ENCODE peak calls at places on chromosomes 7 and 10, in ten cellular contexts. A is Panc1, M is lower lobe of right lung, B is stomach, S is ovary, O is spleen, E is A549, Z is AG04450, I is breast epithelium, R is GM23338. N is an unnamed sample.

GRCh38 chr7:80313067-80313626 is 178.5 kb downstream of the GNAI1 start:
- DNase-seq in A (no peak), M (no peak), B (no peak), S (no peak), O (no peak), E (no peak), Z (no peak), I (no peak), R (no peak), N (no peak)

GRCh38 chr7:42914009-42914725 is 2.3 kb upstream of the C7orf25 start:
- DNase-seq in A (no peak), M (no peak), B (no peak), S (no peak), O (no peak), E (no peak), Z (no peak), I (no peak), R (no peak), N (no peak)

GRCh38 chr10:74977913-74978847 is 133.3 kb upstream of the SAMD8 start:
- DNase-seq in A (no peak), M (no peak), B (no peak), S (no peak), O (no peak), E (no peak), Z (no peak), I (no peak), R (no peak), N (no peak)

GRCh38 chr7:112414855-112415490 is 35.3 kb upstream of the IFRD1 start:
- DNase-seq in A (no peak), M (no peak), B (no peak), S (no peak), O (no peak), E (peak), Z (no peak), I (no peak), R (peak), N (no peak)

GRCh38 chr10:5685764-5686240 is 1.2 kb downstream of the TASOR2 start:
- DNase-seq in A (no peak), M (no peak), B (no peak), S (no peak), O (no peak), E (no peak), Z (no peak), I (no peak), R (no peak), N (no peak)

GRCh38 chr7:76509931-76510877 is at the start of gene UPK3B:
- DNase-seq in A (no peak), M (peak), B (no peak), S (no peak), O (peak), E (peak), Z (no peak), I (no peak), R (peak), N (no peak)

GRCh38 chr7:152924826-152925411 is 165.4 kb downstream of the ACTR3B start:
- DNase-seq in A (no peak), M (no peak), B (no peak), S (no peak), O (no peak), E (no peak), Z (no peak), I (no peak), R (peak), N (no peak)

GRCh38 chr7:41331194-41331593 is 371.7 kb downstream of the INHBA start:
- DNase-seq in A (no peak), M (no peak), B (no peak), S (no peak), O (no peak), E (no peak), Z (no peak), I (no peak), R (no peak), N (no peak)

GRCh38 chr7:34067406-34067805 is 162.1 kb downstream of the BMPER start:
- DNase-seq in A (no peak), M (no peak), B (no peak), S (no peak), O (no peak), E (no peak), Z (no peak), I (no peak), R (peak), N (no peak)

GRCh38 chr7:80134536-80135305 is at the start of gene GNAI1:
- DNase-seq in A (no peak), M (peak), B (peak), S (peak), O (peak), E (peak), Z (no peak), I (no peak), R (peak), N (peak)

GRCh38 chr10:49309691-49310371 is 10.9 kb downstream of the C10orf71 start:
- DNase-seq in A (no peak), M (no peak), B (no peak), S (no peak), O (peak), E (no peak), Z (no peak), I (no peak), R (no peak), N (no peak)

GRCh38 chr7:142405122-142405765 is 147.4 kb upstream of the PRSS58 start:
- DNase-seq in A (no peak), M (no peak), B (no peak), S (no peak), O (no peak), E (no peak), Z (no peak), I (no peak), R (no peak), N (no peak)

GRCh38 chr7:132569884-132570614 is 6.2 kb downstream of the PLXNA4 start:
- DNase-seq in A (no peak), M (no peak), B (no peak), S (no peak), O (no peak), E (no peak), Z (no peak), I (no peak), R (no peak), N (no peak)

GRCh38 chr10:77104459-77104980 is 533.1 kb downstream of the KCNMA1 start:
- DNase-seq in A (no peak), M (no peak), B (no peak), S (peak), O (no peak), E (no peak), Z (peak), I (no peak), R (no peak), N (peak)

GRCh38 chr10:7756360-7756992 is 31.3 kb downstream of the KIN start:
- DNase-seq in A (peak), M (no peak), B (peak), S (no peak), O (no peak), E (peak), Z (no peak), I (no peak), R (peak), N (no peak)

GRCh38 chr10:109022417-109023049 is 900.8 kb downstream of the XPNPEP1 start:
- DNase-seq in A (no peak), M (no peak), B (no peak), S (no peak), O (no peak), E (no peak), Z (no peak), I (no peak), R (no peak), N (no peak)

GRCh38 chr10:11265486-11265885 is 247.8 kb downstream of the CELF2 start:
- DNase-seq in A (no peak), M (no peak), B (no peak), S (no peak), O (no peak), E (no peak), Z (no peak), I (no peak), R (no peak), N (no peak)

GRCh38 chr7:36279926-36280315 is 109.7 kb upstream of the ANLN start:
- DNase-seq in A (no peak), M (no peak), B (no peak), S (no peak), O (no peak), E (no peak), Z (no peak), I (no peak), R (no peak), N (no peak)

GRCh38 chr7:28708458-28708951 is 249.6 kb downstream of the TRIL start:
- DNase-seq in A (no peak), M (no peak), B (no peak), S (no peak), O (no peak), E (no peak), Z (no peak), I (no peak), R (peak), N (no peak)

DNA sequence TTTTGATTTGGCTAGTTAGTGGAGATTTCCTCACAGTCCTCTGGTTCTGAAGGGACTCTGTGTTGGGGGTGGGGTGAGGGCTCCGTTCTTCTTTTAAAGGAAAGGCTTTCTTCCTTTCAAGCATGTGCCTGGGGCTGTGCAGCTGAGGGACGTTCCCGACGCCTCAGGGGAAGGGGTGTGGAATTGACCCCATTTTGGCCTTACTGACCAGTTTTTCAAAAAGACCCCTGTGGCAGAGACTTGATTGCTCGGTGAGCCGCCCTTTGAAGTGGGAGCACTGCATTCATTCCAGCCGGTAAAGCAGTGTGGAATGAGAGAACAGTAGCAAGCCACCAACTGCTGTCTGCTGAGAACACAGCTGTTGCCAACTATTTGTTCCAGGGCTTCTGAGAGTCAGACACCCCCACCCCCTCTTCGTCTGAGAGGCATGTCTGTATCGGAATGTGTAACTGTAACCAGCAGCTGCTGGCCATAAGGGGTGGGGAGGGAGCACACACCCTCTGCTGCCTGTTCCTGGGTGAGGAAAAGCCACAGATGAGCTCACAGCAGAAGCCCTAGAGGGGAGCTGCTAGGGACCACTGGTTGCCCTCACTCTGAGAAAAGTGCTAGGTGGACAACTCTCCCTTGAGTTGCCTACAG is 33.1 kb downstream of the WBP1L start:
- DNase-seq in A (no peak), M (peak), B (peak), S (peak), O (no peak), E (peak), Z (peak), I (peak), R (peak), N (peak)
- H3K4me3 ChIP-seq in A (peak), M (peak), B (peak), S (peak), O (no peak), E (no peak), Z (peak), I (peak), R (peak), N (peak)

GRCh38 chr7:156892821-156893706 is at the start of gene LMBR1:
- DNase-seq in A (peak), M (peak), B (peak), S (peak), O (peak), E (peak), Z (peak), I (peak), R (peak), N (peak)
- TF ChIP-seq CTCF in A (peak), M (peak), B (peak), S (peak), O (peak), E (no peak), Z (peak), I (peak), R (peak), N (peak)

DNA sequence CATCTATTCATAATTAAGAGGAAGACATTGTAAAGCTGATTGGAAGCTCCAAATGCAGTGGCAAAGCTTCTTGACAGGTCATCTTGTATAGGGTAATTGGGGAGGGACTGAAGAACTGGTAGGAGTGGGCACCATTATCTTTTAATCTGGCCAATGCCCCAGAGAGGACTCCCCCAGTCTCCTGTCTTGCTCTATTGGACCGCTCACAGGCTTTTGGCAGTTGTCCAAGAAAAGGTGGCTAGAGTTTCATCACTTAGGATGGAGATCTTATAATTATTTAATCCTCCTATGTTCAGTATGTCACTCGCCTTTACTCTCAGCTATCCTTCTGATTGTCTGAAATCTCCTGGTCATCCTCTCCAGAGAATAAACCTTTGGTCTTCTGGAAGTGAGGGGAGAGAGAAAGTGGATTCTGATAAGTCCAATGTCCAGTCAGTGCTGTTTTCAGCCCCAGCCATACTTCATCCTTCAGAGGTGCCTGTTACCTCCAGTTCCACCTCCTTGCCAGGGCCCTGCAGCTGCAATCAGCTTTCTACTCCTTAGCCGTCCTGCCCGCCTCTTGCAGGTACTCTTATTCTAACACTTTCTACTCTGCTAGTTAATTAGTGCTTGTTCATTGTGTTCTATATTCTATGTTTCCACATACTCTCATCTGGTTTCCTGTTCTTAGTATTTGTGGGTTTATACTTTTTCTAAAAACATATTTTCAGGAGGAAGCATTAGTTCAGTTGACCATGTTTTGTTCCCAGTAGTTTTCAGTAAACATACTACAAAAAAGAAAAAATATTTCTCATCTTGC is 241.6 kb downstream of the NSUN6 start:
- DNase-seq in A (no peak), M (no peak), B (no peak), S (no peak), O (no peak), E (no peak), Z (no peak), I (no peak), R (no peak), N (no peak)
- H3K27ac ChIP-seq in A (no peak), M (no peak), B (no peak), S (no peak), O (no peak), E (no peak), Z (no peak), I (no peak), R (no peak), N (no peak)

GRCh38 chr10:29627201-29628105 is 7.3 kb downstream of the SVIL start:
- DNase-seq in A (no peak), M (no peak), B (no peak), S (no peak), O (no peak), E (no peak), Z (no peak), I (no peak), R (no peak), N (no peak)

GRCh38 chr10:29622382-29622885 is 12.3 kb downstream of the SVIL start:
- DNase-seq in A (no peak), M (no peak), B (peak), S (no peak), O (no peak), E (no peak), Z (no peak), I (no peak), R (no peak), N (no peak)

GRCh38 chr10:29620112-29620690 is 14.6 kb downstream of the SVIL start:
- DNase-seq in A (no peak), M (no peak), B (no peak), S (no peak), O (no peak), E (no peak), Z (no peak), I (no peak), R (no peak), N (no peak)

GRCh38 chr10:29621161-29621560 is 13.6 kb downstream of the SVIL start:
- DNase-seq in A (no peak), M (no peak), B (no peak), S (peak), O (no peak), E (peak), Z (no peak), I (no peak), R (peak), N (peak)

DNA sequence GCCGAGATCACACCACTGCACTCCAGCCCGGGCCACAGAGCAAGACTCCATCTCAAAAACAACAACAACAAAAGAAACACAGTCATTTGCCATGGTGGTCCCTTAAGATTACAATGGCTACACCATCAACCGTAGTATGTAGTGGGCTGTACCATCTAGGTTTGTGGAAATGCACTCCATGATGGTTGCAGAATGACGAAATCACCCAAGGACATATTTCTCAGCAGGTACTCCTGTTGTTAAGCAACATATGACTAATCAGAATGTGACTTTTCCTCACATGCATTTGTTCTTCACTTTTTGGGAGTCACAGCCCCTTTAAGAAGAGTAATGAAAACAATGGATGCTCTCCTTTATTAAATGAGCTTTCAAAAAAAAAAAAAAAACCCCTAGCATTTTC is 11.0 kb downstream of the SVIL start:
- DNase-seq in A (no peak), M (no peak), B (no peak), S (no peak), O (no peak), E (no peak), Z (no peak), I (no peak), R (no peak), N (no peak)
- H3K4me3 ChIP-seq in A (no peak), M (no peak), B (no peak), S (no peak), O (no peak), E (no peak), Z (no peak), I (no peak), R (no peak), N (no peak)

GRCh38 chr7:102287082-102287464 is 405 bp downstream of the SH2B2 start:
- DNase-seq in A (no peak), M (no peak), B (no peak), S (peak), O (peak), E (no peak), Z (no peak), I (no peak), R (no peak), N (no peak)

GRCh38 chr7:102288285-102288930 is 1.7 kb downstream of the SH2B2 start:
- DNase-seq in A (no peak), M (no peak), B (no peak), S (no peak), O (no peak), E (no peak), Z (no peak), I (no peak), R (no peak), N (no peak)

GRCh38 chr7:102289051-102289450 is 2.4 kb downstream of the SH2B2 start:
- DNase-seq in A (no peak), M (no peak), B (no peak), S (no peak), O (peak), E (no peak), Z (no peak), I (no peak), R (no peak), N (no peak)

GRCh38 chr7:102286237-102287081 is at the start of gene SH2B2:
- DNase-seq in A (no peak), M (peak), B (peak), S (peak), O (peak), E (peak), Z (no peak), I (no peak), R (peak), N (peak)

DNA sequence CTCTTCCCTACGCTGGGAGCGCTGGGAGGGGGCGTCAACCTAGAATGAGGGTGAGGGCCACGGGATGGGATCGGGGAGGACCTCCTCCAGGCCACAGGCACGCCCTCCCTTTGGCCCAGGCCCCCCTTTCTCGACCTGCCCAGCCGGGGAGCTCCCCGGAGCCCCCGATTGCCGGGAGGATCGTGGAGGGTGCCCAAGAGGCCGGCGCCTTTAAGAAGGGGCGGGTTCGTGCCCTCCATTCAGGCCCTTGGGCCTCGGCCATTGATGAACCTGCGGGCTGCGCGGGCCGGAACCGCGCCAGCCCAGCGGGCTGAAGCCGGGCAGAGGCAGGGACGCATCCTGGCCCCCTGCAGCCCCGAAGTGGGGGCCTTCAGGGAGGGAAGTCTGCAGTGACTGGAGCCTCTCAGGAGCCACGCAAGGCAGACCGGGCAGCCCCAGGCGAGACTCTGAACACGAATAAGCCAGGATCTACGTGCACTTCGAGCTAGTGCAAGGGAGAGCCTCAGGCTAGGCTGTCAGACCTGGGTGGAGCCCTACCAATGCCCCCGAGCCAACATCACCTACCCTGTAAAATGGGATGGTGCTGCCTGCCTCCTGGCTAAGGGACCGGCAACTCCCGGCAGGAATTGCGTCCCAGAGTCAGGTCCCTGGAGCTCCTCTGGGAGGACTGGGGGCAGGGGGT is 938 bp downstream of the SH2B2 start:
- DNase-seq in A (no peak), M (peak), B (peak), S (no peak), O (peak), E (peak), Z (no peak), I (no peak), R (peak), N (no peak)
- TF ChIP-seq CTCF in A (no peak), M (no peak), B (no peak), S (no peak), O (no peak), E (no peak), Z (no peak), I (no peak), R (no peak), N (no peak)

GRCh38 chr7:134785842-134786241 is 6.4 kb downstream of the CALD1 start:
- DNase-seq in A (no peak), M (no peak), B (no peak), S (no peak), O (no peak), E (no peak), Z (no peak), I (no peak), R (no peak), N (no peak)
- H3K27ac ChIP-seq in A (no peak), M (no peak), B (peak), S (peak), O (no peak), E (no peak), Z (no peak), I (peak), R (no peak), N (peak)

N was measured in coronary artery.